ENCODE peak calls at places on chromosomes 7 and 10, in five cellular contexts. K, B, I, Z and H are unnamed samples.

GRCh38 chr7:140923358-140924006 is 1.2 kb downstream of the BRAF start:
- DNase-seq in B (no peak), Z (peak), K (no peak), I (no peak), H (peak)

GRCh38 chr10:92747600-92747999 is 57.8 kb downstream of the HHEX start:
- DNase-seq in K (no peak), Z (no peak), I (no peak), B (no peak), H (no peak)

GRCh38 chr7:47702096-47702495 is 120.2 kb upstream of the TNS3 start:
- DNase-seq in K (no peak), Z (peak), B (no peak), I (no peak), H (no peak)

GRCh38 chr7:16411391-16411790 is 9.9 kb downstream of the CRPPA start:
- DNase-seq in K (no peak), B (peak), I (no peak), Z (no peak), H (peak)

GRCh38 chr10:13349776-13350274 is 1.7 kb upstream of the SEPHS1 start:
- DNase-seq in Z (no peak), K (peak), B (peak), I (no peak), H (peak)

GRCh38 chr10:90435296-90435695 is 422.5 kb downstream of the HTR7 start:
- DNase-seq in I (no peak), B (peak), K (no peak), Z (no peak), H (peak)

GRCh38 chr10:23314835-23315239 is 29.8 kb downstream of the C10orf67 start:
- DNase-seq in K (no peak), Z (peak), I (no peak), B (peak), H (peak)

GRCh38 chr10:86536294-86536861 is 14.8 kb upstream of the WAPL start:
- DNase-seq in Z (no peak), K (peak), B (no peak), I (no peak), H (no peak)

GRCh38 chr7:95004618-95005282 is 97.4 kb downstream of the PPP1R9A start:
- DNase-seq in B (no peak), I (no peak), Z (peak), K (no peak), H (no peak)

GRCh38 chr7:1054438-1055083 is 10.2 kb downstream of the GPR146 start:
- DNase-seq in B (no peak), K (no peak), Z (no peak), I (no peak), H (no peak)

GRCh38 chr7:74338366-74339108 is 49.3 kb downstream of the CLIP2 start:
- DNase-seq in B (no peak), K (no peak), I (no peak), Z (no peak), H (no peak)

GRCh38 chr10:44282606-44283300 is 102.1 kb downstream of the CXCL12 start:
- DNase-seq in B (no peak), K (no peak), Z (no peak), I (no peak), H (no peak)

GRCh38 chr10:44981172-44982113 is 2.8 kb upstream of the DEPP1 start:
- DNase-seq in K (no peak), Z (no peak), B (peak), I (no peak), H (peak)

GRCh38 chr10:70222340-70222794 is 10.9 kb downstream of the PPA1 start:
- DNase-seq in K (no peak), Z (no peak), B (peak), I (no peak), H (peak)

GRCh38 chr10:103278862-103279298 is 1.9 kb downstream of the INA start:
- DNase-seq in B (peak), I (no peak), K (peak), Z (peak), H (peak)

GRCh38 chr10:60281331-60281730 is 108.3 kb downstream of the ANK3 start:
- DNase-seq in I (no peak), K (no peak), Z (no peak), B (peak), H (no peak)

GRCh38 chr7:142556745-142557144 is 192.5 kb upstream of the PRSS1 start:
- DNase-seq in K (peak), B (peak), Z (no peak), I (peak), H (peak)

GRCh38 chr7:27740449-27741086 is 606 bp downstream of the TAX1BP1 start:
- DNase-seq in Z (peak), K (peak), B (peak), I (peak), H (peak)

GRCh38 chr7:82481499-82482097 is 38.0 kb upstream of the CACNA2D1 start:
- DNase-seq in Z (peak), K (no peak), I (no peak), B (peak), H (peak)

GRCh38 chr7:36784991-36785940 is 61.0 kb upstream of the AOAH start:
- DNase-seq in Z (no peak), I (peak), B (no peak), K (peak), H (no peak)

GRCh38 chr10:5484205-5484604 is 15.2 kb downstream of the CALML5 start:
- DNase-seq in I (no peak), Z (no peak), B (peak), K (no peak), H (peak)

GRCh38 chr7:55055479-55055878 is 36.7 kb downstream of the EGFR start:
- DNase-seq in I (no peak), Z (no peak), B (peak), K (no peak), H (peak)

GRCh38 chr10:51285586-51285985 is 211.3 kb downstream of the PRKG1 start:
- DNase-seq in I (no peak), B (no peak), Z (no peak), K (no peak), H (no peak)

GRCh38 chr7:42880392-42880791 is 31.5 kb downstream of the C7orf25 start:
- DNase-seq in B (no peak), I (no peak), Z (no peak), K (no peak), H (no peak)

GRCh38 chr10:79377557-79378382 is 30.5 kb downstream of the PPIF start:
- DNase-seq in I (no peak), K (no peak), B (no peak), Z (no peak), H (no peak)

GRCh38 chr7:28815928-28816373 is 142.2 kb downstream of the TRIL start:
- DNase-seq in K (no peak), Z (no peak), B (no peak), I (no peak), H (no peak)

GRCh38 chr7:110507832-110508231 is 583.1 kb upstream of the LRRN3 start:
- DNase-seq in Z (no peak), K (no peak), I (no peak), B (no peak), H (no peak)